ENCODE peak calls at places on chromosomes 11 and 22, in five cellular contexts. S is heart right ventricle, B is AG04449, I is nephron progenitor cell, D is smooth muscle cell of the brain vasculature. M is an unnamed sample.

GRCh38 chr11:116725434-116726221 is 47.2 kb downstream of the BUD13 start:
- DNase-seq in S (no peak), B (no peak), I (peak; percentile 27), D (peak; percentile 29), M (no peak)

GRCh38 chr11:41536001-41536568 is 76.6 kb upstream of the LRRC4C start:
- DNase-seq in S (no peak), B (no peak), I (no peak), D (no peak), M (no peak)

GRCh38 chr11:60771879-60772525 is 13.1 kb upstream of the MS4A10 start:
- DNase-seq in S (no peak), B (no peak), I (no peak), D (no peak), M (no peak)

GRCh38 chr11:59706518-59707285 is 6.9 kb downstream of the OR10V1 start:
- DNase-seq in S (no peak), B (peak; percentile 57), I (no peak), D (no peak), M (peak; percentile 78)

GRCh38 chr11:66881927-66882452 is 25.1 kb downstream of the LRFN4 start:
- DNase-seq in S (no peak), B (no peak), I (no peak), D (no peak), M (no peak)

GRCh38 chr11:120336641-120337132 is 474 bp downstream of the ARHGEF12 start:
- DNase-seq in S (peak; percentile 47), B (no peak), I (no peak), D (no peak), M (no peak)

GRCh38 chr11:3043315-3043871 is 13.8 kb downstream of the CARS1 start:
- DNase-seq in S (peak; percentile 66), B (no peak), I (no peak), D (no peak), M (no peak)

GRCh38 chr11:88435405-88435804 is 97.9 kb upstream of the CTSC start:
- DNase-seq in S (no peak), B (no peak), I (no peak), D (no peak), M (no peak)

GRCh38 chr11:120098503-120099054 is 39.3 kb downstream of the TRIM29 start:
- DNase-seq in S (no peak), B (no peak), I (no peak), D (no peak), M (no peak)

GRCh38 chr22:24807284-24807950 is 1.4 kb downstream of the SGSM1 start:
- DNase-seq in S (peak; percentile 45), B (no peak), I (peak; percentile 15), D (no peak), M (no peak)

GRCh38 chr11:67731583-67731982 is 57.2 kb upstream of the ALDH3B2 start:
- DNase-seq in S (no peak), B (no peak), I (no peak), D (no peak), M (no peak)

GRCh38 chr11:82843057-82843795 is 57.0 kb downstream of the PRCP start:
- DNase-seq in S (no peak), B (no peak), I (no peak), D (no peak), M (no peak)

GRCh38 chr11:65301491-65302329 is 13.0 kb upstream of the CDC42EP2 start:
- DNase-seq in S (peak; percentile 56), B (no peak), I (peak; percentile 73), D (no peak), M (no peak)

GRCh38 chr11:114566273-114566672 is 6.6 kb upstream of the NXPE1 start:
- DNase-seq in S (no peak), B (no peak), I (no peak), D (no peak), M (no peak)

GRCh38 chr11:69985331-69985653 is 92.8 kb upstream of the ANO1 start:
- DNase-seq in S (no peak), B (no peak), I (no peak), D (no peak), M (no peak)

GRCh38 chr11:63543711-63544110 is 7.1 kb downstream of the PLAAT4 start:
- DNase-seq in S (no peak), B (no peak), I (no peak), D (no peak), M (no peak)

GRCh38 chr22:27283714-27284113 is 517.8 kb downstream of the MN1 start:
- DNase-seq in S (no peak), B (no peak), I (no peak), D (no peak), M (no peak)

GRCh38 chr22:38754247-38755154 is 1.3 kb downstream of the SUN2 start:
- DNase-seq in S (peak; percentile 57), B (no peak), I (no peak), D (no peak), M (no peak)

GRCh38 chr22:37334461-37334858 is 52.2 kb downstream of the CYTH4 start:
- DNase-seq in S (no peak), B (no peak), I (peak; percentile 39), D (no peak), M (no peak)

GRCh38 chr11:74739546-74740270 is 8.5 kb upstream of the CHRDL2 start:
- DNase-seq in S (peak; percentile 28), B (no peak), I (peak; percentile 49), D (no peak), M (no peak)

GRCh38 chr11:27420722-27421572 is 51.6 kb downstream of the LGR4 start:
- DNase-seq in S (no peak), B (no peak), I (no peak), D (no peak), M (no peak)

GRCh38 chr11:126799974-126800373 is 200.6 kb downstream of the KIRREL3 start:
- DNase-seq in S (no peak), B (peak; percentile 26), I (no peak), D (no peak), M (no peak)

GRCh38 chr11:23138761-23139160 is 278.5 kb upstream of the CCDC179 start:
- DNase-seq in S (no peak), B (no peak), I (no peak), D (no peak), M (no peak)

GRCh38 chr11:46526489-46527215 is 67.2 kb downstream of the AMBRA1 start:
- DNase-seq in S (no peak), B (no peak), I (no peak), D (no peak), M (no peak)

GRCh38 chr11:45110562-45110961 is 35.9 kb upstream of the PRDM11 start:
- DNase-seq in S (peak; percentile 64), B (no peak), I (peak; percentile 51), D (peak; percentile 31), M (peak; percentile 27)

GRCh38 chr22:39318507-39319283 is 728 bp downstream of the RPL3 start:
- DNase-seq in S (no peak), B (no peak), I (no peak), D (no peak), M (no peak)

GRCh38 chr11:113253406-113253805 is 61.0 kb upstream of the TTC12 start:
- DNase-seq in S (no peak), B (no peak), I (no peak), D (no peak), M (no peak)

GRCh38 chr11:84853841-84854497 is 773.2 kb downstream of the DLG2 start:
- DNase-seq in S (no peak), B (no peak), I (no peak), D (no peak), M (no peak)

GRCh38 chr22:26990503-26991189 is 333.3 kb downstream of the MIAT start:
- DNase-seq in S (no peak), B (no peak), I (no peak), D (no peak), M (no peak)

GRCh38 chr11:911031-911889 is 650 bp upstream of the CHID1 start:
- DNase-seq in S (peak; percentile 41), B (no peak), I (peak; percentile 69), D (no peak), M (peak; percentile 36)

M was measured in non-pigmented ciliary epithelial cell.